ENCODE peak calls at places on chromosomes 6 and 20, in eight cellular contexts. One of them, this sample, is unnamed. For H3K27me3, the result is how much of the 10 kb centered on the place peaks cover.

GRCh38 chr20:63381781-63382431 is 20.8 kb upstream of the CHRNA4 start:
- DNase-seq in sigmoid colon: no peak
- DNase-seq in neural progenitor cell: peak
- DNase-seq in brain microvascular endothelial cell: no peak
- DNase-seq in endodermal cell: peak
- DNase-seq in BJ: no peak
- DNase-seq in hepatocyte: peak
- DNase-seq in CD8-positive, alpha-beta T cell: peak
- DNase-seq in this sample: no peak

GRCh38 chr6:55108469-55109130 is 65.7 kb upstream of the HCRTR2 start:
- DNase-seq in CD8-positive, alpha-beta T cell: no peak
- DNase-seq in brain microvascular endothelial cell: no peak
- DNase-seq in sigmoid colon: no peak
- DNase-seq in BJ: no peak
- DNase-seq in hepatocyte: no peak
- DNase-seq in neural progenitor cell: peak
- DNase-seq in endodermal cell: peak
- DNase-seq in this sample: no peak

GRCh38 chr6:54716869-54717268 is 129.7 kb upstream of the FAM83B start:
- DNase-seq in neural progenitor cell: no peak
- DNase-seq in endodermal cell: no peak
- DNase-seq in hepatocyte: no peak
- DNase-seq in BJ: no peak
- DNase-seq in CD8-positive, alpha-beta T cell: no peak
- DNase-seq in brain microvascular endothelial cell: no peak
- DNase-seq in sigmoid colon: no peak
- DNase-seq in this sample: no peak

GRCh38 chr6:21348462-21349195 is 244.9 kb upstream of the SOX4 start:
- DNase-seq in CD8-positive, alpha-beta T cell: no peak
- DNase-seq in neural progenitor cell: peak
- DNase-seq in brain microvascular endothelial cell: peak
- DNase-seq in hepatocyte: peak
- DNase-seq in endodermal cell: peak
- DNase-seq in BJ: no peak
- DNase-seq in sigmoid colon: no peak
- DNase-seq in this sample: no peak

GRCh38 chr20:57223648-57224489 is 42.6 kb downstream of the BMP7 start:
- DNase-seq in sigmoid colon: no peak
- DNase-seq in BJ: no peak
- DNase-seq in hepatocyte: no peak
- DNase-seq in neural progenitor cell: no peak
- DNase-seq in brain microvascular endothelial cell: no peak
- DNase-seq in CD8-positive, alpha-beta T cell: no peak
- DNase-seq in endodermal cell: no peak
- DNase-seq in this sample: no peak

GRCh38 chr6:127186889-127187288 is 68.4 kb downstream of the RSPO3 start:
- DNase-seq in CD8-positive, alpha-beta T cell: peak
- DNase-seq in neural progenitor cell: peak
- DNase-seq in sigmoid colon: no peak
- DNase-seq in endodermal cell: peak
- DNase-seq in hepatocyte: peak
- DNase-seq in BJ: no peak
- DNase-seq in brain microvascular endothelial cell: no peak
- DNase-seq in this sample: peak

GRCh38 chr6:150208606-150209352 is 65.9 kb downstream of the PPP1R14C start:
- DNase-seq in neural progenitor cell: no peak
- DNase-seq in BJ: no peak
- DNase-seq in hepatocyte: no peak
- DNase-seq in brain microvascular endothelial cell: no peak
- DNase-seq in endodermal cell: no peak
- DNase-seq in CD8-positive, alpha-beta T cell: no peak
- DNase-seq in sigmoid colon: no peak
- DNase-seq in this sample: no peak

GRCh38 chr20:23043376-23043775 is 6.1 kb downstream of the THBD start:
- DNase-seq in brain microvascular endothelial cell: no peak
- DNase-seq in neural progenitor cell: no peak
- DNase-seq in sigmoid colon: no peak
- DNase-seq in CD8-positive, alpha-beta T cell: no peak
- DNase-seq in BJ: no peak
- DNase-seq in endodermal cell: no peak
- DNase-seq in hepatocyte: no peak
- DNase-seq in this sample: no peak

GRCh38 chr6:167162591-167162990 is 4.8 kb upstream of the GPR31 start:
- DNase-seq in BJ: no peak
- DNase-seq in CD8-positive, alpha-beta T cell: no peak
- DNase-seq in sigmoid colon: no peak
- DNase-seq in brain microvascular endothelial cell: no peak
- DNase-seq in neural progenitor cell: no peak
- DNase-seq in hepatocyte: no peak
- DNase-seq in endodermal cell: peak
- DNase-seq in this sample: no peak

GRCh38 chr6:25844518-25844917 is 12.7 kb upstream of the SLC17A1 start:
- DNase-seq in sigmoid colon: no peak
- DNase-seq in endodermal cell: no peak
- DNase-seq in BJ: no peak
- DNase-seq in hepatocyte: no peak
- DNase-seq in brain microvascular endothelial cell: no peak
- DNase-seq in CD8-positive, alpha-beta T cell: no peak
- DNase-seq in neural progenitor cell: no peak
- DNase-seq in this sample: no peak

GRCh38 chr6:28876702-28877101 is 47.1 kb downstream of the TRIM27 start:
- DNase-seq in CD8-positive, alpha-beta T cell: no peak
- DNase-seq in BJ: no peak
- DNase-seq in sigmoid colon: no peak
- DNase-seq in hepatocyte: no peak
- DNase-seq in endodermal cell: no peak
- DNase-seq in neural progenitor cell: no peak
- DNase-seq in brain microvascular endothelial cell: no peak
- DNase-seq in this sample: no peak

GRCh38 chr20:50304501-50304856 is 113.8 kb downstream of the CEBPB start:
- DNase-seq in sigmoid colon: peak
- DNase-seq in endodermal cell: peak
- DNase-seq in brain microvascular endothelial cell: no peak
- DNase-seq in hepatocyte: peak
- DNase-seq in neural progenitor cell: no peak
- DNase-seq in CD8-positive, alpha-beta T cell: no peak
- DNase-seq in BJ: peak
- DNase-seq in this sample: peak

GRCh38 chr6:24997186-24997585 is 61.4 kb upstream of the RIPOR2 start:
- DNase-seq in neural progenitor cell: no peak
- DNase-seq in sigmoid colon: no peak
- DNase-seq in brain microvascular endothelial cell: no peak
- DNase-seq in BJ: no peak
- DNase-seq in hepatocyte: no peak
- DNase-seq in endodermal cell: no peak
- DNase-seq in CD8-positive, alpha-beta T cell: no peak
- DNase-seq in this sample: no peak

GRCh38 chr20:47406849-47407682 is 50.6 kb upstream of the ZMYND8 start:
- DNase-seq in neural progenitor cell: no peak
- DNase-seq in CD8-positive, alpha-beta T cell: no peak
- DNase-seq in endodermal cell: no peak
- DNase-seq in hepatocyte: no peak
- DNase-seq in sigmoid colon: no peak
- DNase-seq in BJ: no peak
- DNase-seq in brain microvascular endothelial cell: no peak
- DNase-seq in this sample: no peak

GRCh38 chr20:44785768-44786167 is 24.6 kb downstream of the RIMS4 start:
- DNase-seq in endodermal cell: peak
- DNase-seq in brain microvascular endothelial cell: no peak
- DNase-seq in CD8-positive, alpha-beta T cell: no peak
- DNase-seq in neural progenitor cell: peak
- DNase-seq in sigmoid colon: no peak
- DNase-seq in BJ: no peak
- DNase-seq in hepatocyte: no peak
- DNase-seq in this sample: no peak

GRCh38 chr6:13573669-13574110 is 711 bp upstream of the SIRT5 start:
- DNase-seq in hepatocyte: peak
- DNase-seq in CD8-positive, alpha-beta T cell: peak
- DNase-seq in brain microvascular endothelial cell: peak
- DNase-seq in endodermal cell: peak
- DNase-seq in neural progenitor cell: peak
- DNase-seq in sigmoid colon: peak
- DNase-seq in BJ: no peak
- DNase-seq in this sample: peak

GRCh38 chr20:4046926-4047325 is 31.6 kb upstream of the RNF24 start:
- DNase-seq in CD8-positive, alpha-beta T cell: no peak
- DNase-seq in neural progenitor cell: no peak
- DNase-seq in brain microvascular endothelial cell: no peak
- DNase-seq in endodermal cell: no peak
- DNase-seq in BJ: no peak
- DNase-seq in hepatocyte: no peak
- DNase-seq in sigmoid colon: no peak
- DNase-seq in this sample: no peak

GRCh38 chr6:139536751-139537617 is 162.5 kb upstream of the CITED2 start:
- DNase-seq in BJ: no peak
- DNase-seq in neural progenitor cell: no peak
- DNase-seq in CD8-positive, alpha-beta T cell: no peak
- DNase-seq in brain microvascular endothelial cell: no peak
- DNase-seq in endodermal cell: no peak
- DNase-seq in sigmoid colon: no peak
- DNase-seq in hepatocyte: no peak
- DNase-seq in this sample: no peak

GRCh38 chr6:152313542-152314482 is 323.4 kb downstream of the SYNE1 start:
- DNase-seq in BJ: no peak
- DNase-seq in sigmoid colon: no peak
- DNase-seq in neural progenitor cell: no peak
- DNase-seq in endodermal cell: peak
- DNase-seq in CD8-positive, alpha-beta T cell: no peak
- DNase-seq in hepatocyte: peak
- DNase-seq in brain microvascular endothelial cell: peak
- DNase-seq in this sample: no peak
- H3K27me3 ChIP-seq in BJ: under half
- H3K27me3 ChIP-seq in sigmoid colon: under half
- H3K27me3 ChIP-seq in neural progenitor cell: under half
- H3K27me3 ChIP-seq in endodermal cell: under half
- H3K27me3 ChIP-seq in CD8-positive, alpha-beta T cell: under half
- H3K27me3 ChIP-seq in hepatocyte: under half
- H3K27me3 ChIP-seq in brain microvascular endothelial cell: under half
- H3K27me3 ChIP-seq in this sample: under half

DNA sequence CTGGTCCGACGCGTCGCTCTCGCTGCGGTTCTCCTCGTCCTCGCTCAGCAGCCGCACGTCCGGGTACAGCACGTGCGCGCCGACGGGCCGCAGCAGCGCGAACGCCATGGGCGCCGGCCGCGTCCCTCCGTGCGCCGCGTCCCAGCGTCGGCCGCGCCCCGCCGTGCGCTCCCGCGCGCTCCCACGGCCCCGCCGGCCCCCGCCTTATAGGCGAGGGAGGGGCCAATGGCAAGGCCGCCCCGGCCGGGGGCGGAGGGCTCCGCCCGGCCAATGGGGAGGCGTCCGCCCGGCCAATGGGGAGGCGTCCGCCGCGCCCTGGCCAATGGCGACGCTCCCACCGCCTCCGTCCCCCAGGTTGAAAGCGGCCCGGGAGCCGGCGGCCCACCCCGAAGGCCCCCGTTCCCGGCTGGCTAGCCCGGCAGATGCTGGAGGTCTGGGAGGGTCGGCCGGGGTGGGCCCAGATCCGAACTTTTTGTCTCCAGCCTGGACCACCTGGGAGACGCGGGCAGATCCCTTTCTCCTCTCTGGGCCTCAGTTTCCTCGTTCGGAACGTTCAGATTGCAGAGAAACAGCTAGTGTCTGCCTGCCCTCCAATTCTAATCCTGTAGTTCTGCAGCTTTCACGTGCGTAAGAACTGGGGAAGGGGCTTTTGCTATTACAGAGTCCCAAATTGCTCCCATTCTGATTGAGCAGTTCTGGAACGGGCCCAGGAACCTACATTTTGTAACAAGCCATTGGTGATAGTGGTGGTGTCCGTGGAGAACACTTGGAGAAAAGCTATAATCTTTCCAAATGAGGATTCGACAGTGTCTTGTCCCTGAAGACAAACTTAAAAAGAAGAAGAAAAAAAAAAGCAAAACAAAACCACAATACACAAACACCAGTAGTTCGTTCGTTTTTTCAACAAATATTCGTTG is at the start of gene TCF15:
- DNase-seq in brain microvascular endothelial cell: peak
- DNase-seq in hepatocyte: peak
- DNase-seq in sigmoid colon: no peak
- DNase-seq in neural progenitor cell: peak
- DNase-seq in CD8-positive, alpha-beta T cell: no peak
- DNase-seq in BJ: no peak
- DNase-seq in endodermal cell: peak
- DNase-seq in this sample: peak
- H3K27me3 ChIP-seq in brain microvascular endothelial cell: under half
- H3K27me3 ChIP-seq in hepatocyte: half or more
- H3K27me3 ChIP-seq in sigmoid colon: half or more
- H3K27me3 ChIP-seq in neural progenitor cell: half or more
- H3K27me3 ChIP-seq in CD8-positive, alpha-beta T cell: under half
- H3K27me3 ChIP-seq in BJ: under half
- H3K27me3 ChIP-seq in endodermal cell: under half
- H3K27me3 ChIP-seq in this sample: under half

GRCh38 chr20:17465236-17465635 is 65.9 kb downstream of the BFSP1 start:
- DNase-seq in brain microvascular endothelial cell: no peak
- DNase-seq in endodermal cell: no peak
- DNase-seq in sigmoid colon: no peak
- DNase-seq in neural progenitor cell: no peak
- DNase-seq in CD8-positive, alpha-beta T cell: no peak
- DNase-seq in BJ: no peak
- DNase-seq in hepatocyte: no peak
- DNase-seq in this sample: no peak
- H3K27me3 ChIP-seq in brain microvascular endothelial cell: under half
- H3K27me3 ChIP-seq in endodermal cell: under half
- H3K27me3 ChIP-seq in sigmoid colon: under half
- H3K27me3 ChIP-seq in neural progenitor cell: under half
- H3K27me3 ChIP-seq in CD8-positive, alpha-beta T cell: under half
- H3K27me3 ChIP-seq in BJ: under half
- H3K27me3 ChIP-seq in hepatocyte: under half
- H3K27me3 ChIP-seq in this sample: under half

DNA sequence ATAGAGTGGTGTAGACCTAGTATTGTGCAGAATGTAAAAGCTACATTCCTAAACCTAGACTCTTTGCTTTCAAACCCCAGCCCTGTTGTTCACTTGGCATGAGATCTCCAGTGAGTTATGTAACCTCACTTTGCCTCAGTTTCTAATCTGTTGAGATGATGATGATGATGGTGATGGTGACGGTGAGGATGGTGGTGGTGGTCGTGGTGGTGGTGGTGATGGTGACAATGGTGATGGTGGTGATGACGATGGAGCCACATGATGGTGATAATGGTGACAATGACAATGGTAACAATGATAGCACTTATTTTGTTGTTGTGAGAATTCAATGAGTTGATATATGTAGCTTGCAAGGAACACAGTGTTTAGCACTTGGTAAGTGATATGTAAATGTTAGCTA is 80.3 kb downstream of the FAXC start:
- DNase-seq in BJ: no peak
- DNase-seq in brain microvascular endothelial cell: no peak
- DNase-seq in endodermal cell: no peak
- DNase-seq in sigmoid colon: no peak
- DNase-seq in neural progenitor cell: no peak
- DNase-seq in CD8-positive, alpha-beta T cell: no peak
- DNase-seq in hepatocyte: no peak
- DNase-seq in this sample: no peak
- H3K27me3 ChIP-seq in BJ: under half
- H3K27me3 ChIP-seq in brain microvascular endothelial cell: under half
- H3K27me3 ChIP-seq in endodermal cell: under half
- H3K27me3 ChIP-seq in sigmoid colon: under half
- H3K27me3 ChIP-seq in neural progenitor cell: under half
- H3K27me3 ChIP-seq in CD8-positive, alpha-beta T cell: under half
- H3K27me3 ChIP-seq in hepatocyte: under half
- H3K27me3 ChIP-seq in this sample: under half

GRCh38 chr6:6968357-6968730 is 139.4 kb upstream of the RREB1 start:
- DNase-seq in neural progenitor cell: no peak
- DNase-seq in brain microvascular endothelial cell: no peak
- DNase-seq in endodermal cell: no peak
- DNase-seq in CD8-positive, alpha-beta T cell: no peak
- DNase-seq in hepatocyte: no peak
- DNase-seq in sigmoid colon: no peak
- DNase-seq in BJ: no peak
- DNase-seq in this sample: no peak
- H3K27me3 ChIP-seq in neural progenitor cell: under half
- H3K27me3 ChIP-seq in brain microvascular endothelial cell: under half
- H3K27me3 ChIP-seq in endodermal cell: under half
- H3K27me3 ChIP-seq in CD8-positive, alpha-beta T cell: under half
- H3K27me3 ChIP-seq in hepatocyte: under half
- H3K27me3 ChIP-seq in sigmoid colon: under half
- H3K27me3 ChIP-seq in BJ: under half
- H3K27me3 ChIP-seq in this sample: under half

This sample was measured in heart left ventricle.